ENCODE peak calls at places on chromosomes 5 and 9, in five cellular contexts. X, K, M, T and I are unnamed samples.

GRCh38 chr5:33315170-33315569 is 125.6 kb upstream of the TARS1 start:
- DNase-seq in T (no peak), X (no peak), M (no peak), K (no peak), I (no peak)

GRCh38 chr5:154478224-154478565 is at the start of gene HAND1:
- DNase-seq in K (no peak), M (peak), T (peak), X (no peak), I (no peak)

GRCh38 chr9:73037613-73038012 is 84.8 kb upstream of the ALDH1A1 start:
- DNase-seq in K (no peak), T (peak), M (no peak), X (no peak), I (no peak)

GRCh38 chr9:14313378-14313940 is 482 bp downstream of the NFIB start:
- DNase-seq in M (no peak), T (no peak), X (no peak), K (no peak), I (no peak)

GRCh38 chr9:5563886-5564285 is 53.6 kb downstream of the PDCD1LG2 start:
- DNase-seq in K (no peak), M (no peak), T (no peak), X (no peak), I (no peak)

GRCh38 chr9:81717747-81718077 is 28.4 kb upstream of the TLE1 start:
- DNase-seq in K (no peak), M (no peak), X (no peak), T (no peak), I (no peak)

GRCh38 chr9:136824496-136825225 is 16.9 kb downstream of the RABL6 start:
- DNase-seq in X (no peak), K (no peak), T (no peak), M (no peak), I (no peak)

GRCh38 chr5:446864-447263 is 3.9 kb downstream of the EXOC3 start:
- DNase-seq in M (peak), X (no peak), K (no peak), T (peak), I (no peak)

GRCh38 chr5:62550103-62550502 is 28.5 kb upstream of the LRRC70 start:
- DNase-seq in M (no peak), T (no peak), K (no peak), X (no peak), I (no peak)

GRCh38 chr5:158140120-158140778 is 281.3 kb upstream of the CLINT1 start:
- DNase-seq in K (no peak), X (no peak), M (no peak), T (no peak), I (no peak)

GRCh38 chr9:72997387-72997995 is 44.6 kb upstream of the ALDH1A1 start:
- DNase-seq in X (no peak), K (no peak), M (no peak), T (peak), I (no peak)

GRCh38 chr9:69877852-69878507 is 57.4 kb downstream of the CFAP95 start:
- DNase-seq in K (no peak), T (peak), X (no peak), M (peak), I (peak)

GRCh38 chr9:121556082-121556481 is 56.4 kb upstream of the GGTA1 start:
- DNase-seq in T (no peak), X (no peak), M (no peak), K (no peak), I (no peak)

GRCh38 chr5:105807251-105807650 is 1863.5 kb downstream of the EFNA5 start:
- DNase-seq in K (no peak), T (no peak), X (no peak), M (no peak), I (no peak)

GRCh38 chr5:77560677-77561263 is 68.7 kb upstream of the WDR41 start:
- DNase-seq in K (no peak), T (peak), X (no peak), M (peak), I (no peak)

DNA sequence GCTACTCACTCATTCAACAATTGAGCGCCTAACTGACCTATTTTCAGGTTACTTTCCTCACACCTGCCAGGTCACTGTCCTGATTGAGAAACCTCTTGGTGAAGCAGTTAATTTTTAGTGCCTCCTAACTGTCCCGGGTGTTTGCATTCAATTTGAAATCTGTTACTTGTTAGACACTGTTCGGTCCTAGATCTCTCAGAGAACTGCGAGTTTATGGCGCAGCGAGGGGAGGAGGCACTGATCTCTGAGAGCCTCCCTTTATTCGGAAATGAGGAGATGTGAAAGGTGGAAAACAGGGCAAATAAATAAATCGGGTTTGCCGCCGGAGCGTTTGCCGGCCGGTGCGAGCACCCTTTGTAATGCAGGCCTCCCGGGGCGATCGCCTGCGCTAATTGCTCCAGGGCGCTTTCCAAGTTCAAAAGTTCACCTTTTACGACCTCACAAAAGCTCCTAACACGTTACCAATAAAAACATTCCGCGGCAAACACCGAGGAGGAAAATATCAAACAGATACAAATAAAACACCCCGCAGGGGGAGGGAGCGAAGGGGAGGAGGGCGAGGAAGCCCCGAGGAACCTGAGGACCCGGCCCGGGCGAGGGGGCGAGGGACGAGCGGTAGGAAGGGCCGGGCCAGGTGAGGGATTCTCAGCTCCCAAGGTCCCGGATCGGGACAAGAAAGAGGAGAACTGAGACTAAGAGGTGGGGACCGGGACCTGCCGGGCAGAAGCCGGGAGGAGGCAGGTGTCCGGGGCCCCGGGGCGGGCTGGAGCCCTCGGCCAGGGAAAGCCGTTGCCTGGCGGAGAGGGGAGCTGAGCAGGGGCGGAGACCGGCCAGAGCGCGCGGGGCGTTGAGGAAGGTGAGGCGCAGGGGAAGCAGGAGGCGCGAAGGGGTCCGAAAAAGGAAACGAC is 1.4 kb downstream of the NR6A1 start:
- DNase-seq in T (peak), M (peak), K (no peak), X (no peak), I (no peak)
- TF ChIP-seq TAF1 in T (no peak), M (no peak), K (no peak), X (no peak), I (no peak)

GRCh38 chr9:71767421-71768321 is 642 bp downstream of the CEMIP2 start:
- DNase-seq in M (no peak), X (no peak), T (no peak), K (no peak), I (no peak)

GRCh38 chr9:71772726-71773125 is 4.4 kb upstream of the CEMIP2 start:
- DNase-seq in T (no peak), K (no peak), X (no peak), M (no peak), I (no peak)

GRCh38 chr9:71768388-71769174 is at the start of gene CEMIP2:
- DNase-seq in M (peak), X (no peak), K (peak), T (peak), I (peak)

GRCh38 chr9:71766663-71767062 is 1.6 kb downstream of the CEMIP2 start:
- DNase-seq in X (no peak), K (no peak), M (no peak), T (peak), I (no peak)

DNA sequence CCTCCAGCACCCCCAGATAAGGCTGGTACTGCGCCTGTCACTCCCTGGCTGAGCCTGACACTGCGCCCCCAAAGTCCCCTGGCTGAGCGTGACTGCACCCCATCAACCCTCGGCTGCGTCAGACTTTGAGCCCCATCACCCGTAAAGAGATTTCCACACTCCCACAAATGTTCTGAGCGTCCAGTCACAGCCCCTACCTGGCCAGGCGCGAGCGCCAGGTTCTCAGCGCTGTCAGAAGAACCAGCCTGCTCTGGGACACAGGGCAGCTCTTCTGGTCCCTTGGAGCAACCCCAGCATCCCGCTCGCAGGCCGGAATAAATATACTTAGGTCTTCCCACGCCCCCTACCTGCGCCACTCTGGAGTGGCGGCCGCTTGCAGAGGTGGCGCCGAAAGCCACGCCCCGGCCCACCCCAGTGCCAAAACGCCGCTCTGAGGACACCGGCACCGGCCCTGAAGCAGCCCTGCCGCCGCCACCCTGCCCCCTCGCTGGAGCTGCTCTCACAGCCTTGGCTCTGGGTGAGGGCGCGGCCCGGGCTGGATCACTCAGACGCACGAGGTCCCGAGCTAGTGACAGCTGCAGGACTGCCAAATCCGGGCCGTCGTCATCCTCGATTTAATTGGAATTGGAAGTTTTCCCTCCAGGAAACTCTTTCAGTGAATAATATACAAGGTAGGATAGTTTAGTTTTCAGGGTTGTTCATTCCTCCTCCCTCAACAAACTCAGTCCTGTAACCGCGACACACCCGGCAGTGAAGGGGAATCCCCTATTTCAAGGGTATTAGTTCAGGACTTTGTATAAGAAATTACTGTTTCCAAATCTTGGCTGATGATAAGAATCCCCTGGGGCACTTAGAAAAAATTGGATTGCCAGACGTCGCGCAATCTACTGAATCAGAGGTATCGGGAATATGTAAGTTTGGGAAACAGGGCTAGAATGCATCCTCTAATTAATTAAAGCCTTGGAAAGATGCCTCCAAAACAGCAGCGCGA is 1.2 kb upstream of the CEMIP2 start:
- DNase-seq in M (peak), T (peak), K (peak), X (no peak), I (peak)
- TF ChIP-seq POLR2AphosphoS5 in M (no peak), T (no peak), K (no peak), X (no peak), I (no peak)

GRCh38 chr5:167745868-167746267 is 545.6 kb upstream of the WWC1 start:
- DNase-seq in X (no peak), M (no peak), T (no peak), K (no peak), I (no peak)

DNA sequence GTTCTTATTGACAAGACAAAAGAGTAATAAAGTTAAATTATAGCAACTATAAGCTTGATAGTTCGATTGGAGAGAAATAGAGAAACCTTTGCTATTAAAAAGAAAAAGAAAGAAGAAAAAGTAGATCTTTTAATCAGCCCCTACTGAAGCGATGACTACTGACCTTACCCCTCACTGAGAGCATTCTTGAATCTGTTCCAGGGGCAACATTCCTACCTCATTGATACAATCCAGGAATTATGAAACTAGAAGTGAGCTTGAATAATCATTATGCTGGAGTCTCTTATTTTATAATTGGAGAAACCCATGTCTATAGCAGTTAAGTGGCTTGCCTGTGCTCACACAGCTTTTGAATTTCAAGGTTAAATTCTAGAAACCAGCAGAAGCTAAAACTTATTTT is 547.8 kb upstream of the WWC1 start:
- DNase-seq in X (no peak), T (no peak), M (no peak), K (no peak), I (no peak)
- TF ChIP-seq TAF1 in X (no peak), T (no peak), M (no peak), K (no peak), I (no peak)

GRCh38 chr5:172905346-172905756 is 53.9 kb upstream of the RPL26L1 start:
- DNase-seq in M (no peak), X (no peak), K (no peak), T (no peak), I (no peak)
- TF ChIP-seq POLR2AphosphoS5 in M (no peak), X (no peak), K (no peak), T (no peak), I (no peak)

GRCh38 chr5:132905938-132906337 is 32.5 kb downstream of the LEAP2 start:
- DNase-seq in X (no peak), K (no peak), T (peak), M (no peak), I (no peak)
- TF ChIP-seq TAF1 in X (no peak), K (no peak), T (no peak), M (no peak), I (no peak)

DNA sequence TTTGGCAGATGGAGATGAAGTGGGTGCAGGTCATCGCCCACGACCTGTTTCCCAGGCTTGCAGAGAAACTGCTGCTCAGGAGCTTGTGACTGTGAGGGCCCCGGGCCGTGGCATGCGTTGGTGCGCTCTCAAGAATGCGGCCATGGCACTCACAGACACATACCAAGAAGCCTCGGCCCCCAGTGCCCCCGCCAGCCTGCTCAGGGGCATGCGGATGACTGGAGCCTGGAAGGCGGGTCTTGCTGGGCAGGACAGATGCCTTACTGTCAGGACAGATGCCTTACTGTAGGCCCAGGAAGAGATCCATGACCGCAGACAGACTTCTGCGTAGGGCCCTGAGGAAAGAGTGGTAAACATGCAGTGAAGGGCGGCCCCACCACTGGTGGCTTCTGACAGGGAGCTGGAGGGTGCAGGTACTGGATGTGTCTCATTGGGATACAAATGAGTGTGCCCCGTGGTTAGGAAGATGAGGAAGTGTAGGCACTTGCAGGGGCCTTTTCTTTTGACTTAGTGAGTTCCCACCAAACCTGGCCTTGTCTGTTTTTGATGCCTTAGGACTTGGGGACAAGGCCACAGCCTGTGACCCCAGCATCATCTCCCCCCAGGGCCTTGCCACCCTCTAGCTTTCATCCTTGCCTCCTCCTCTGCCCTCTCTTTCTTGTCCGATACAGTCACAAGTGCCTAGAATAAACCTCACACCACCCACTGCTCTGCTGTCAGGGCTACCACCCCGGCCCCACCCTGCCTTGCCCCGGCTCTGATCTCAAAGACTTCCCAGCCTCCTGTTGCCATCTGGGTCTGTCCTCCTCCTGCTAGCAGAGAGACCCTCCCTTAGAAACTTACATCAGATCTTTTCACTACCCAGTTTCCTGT is 68.8 kb upstream of the ABL1 start:
- DNase-seq in K (no peak), X (no peak), M (no peak), T (no peak), I (no peak)
- TF ChIP-seq POLR2AphosphoS5 in K (no peak), X (no peak), M (no peak), T (no peak), I (no peak)